ENCODE peak calls at places on chromosome 11, in six cellular contexts. One of them, this sample, is unnamed.

GRCh38 chr11:74123008-74123448 is 47.8 kb downstream of the C2CD3 start:
- DNase-seq in GM23248: peak
- DNase-seq in ureter: no peak
- DNase-seq in stimulated activated CD4-positive, alpha-beta T cell treated with anti-CD3 and anti-CD28 coated beads, Interleukin-12 subunit alpha, Interleukin-12 subunit beta, amount 100 ng/mL, for 4 hours: no peak
- DNase-seq in fibroblast of villous mesenchyme: no peak
- DNase-seq in EL: peak
- DNase-seq in this sample: no peak

GRCh38 chr11:23961503-23962338 is 535.1 kb upstream of the LUZP2 start:
- DNase-seq in EL: no peak
- DNase-seq in ureter: no peak
- DNase-seq in stimulated activated CD4-positive, alpha-beta T cell treated with anti-CD3 and anti-CD28 coated beads, Interleukin-12 subunit alpha, Interleukin-12 subunit beta, amount 100 ng/mL, for 4 hours: no peak
- DNase-seq in GM23248: no peak
- DNase-seq in fibroblast of villous mesenchyme: no peak
- DNase-seq in this sample: no peak

GRCh38 chr11:85941380-85941973 is 86.3 kb downstream of the CCDC83 start:
- DNase-seq in stimulated activated CD4-positive, alpha-beta T cell treated with anti-CD3 and anti-CD28 coated beads, Interleukin-12 subunit alpha, Interleukin-12 subunit beta, amount 100 ng/mL, for 4 hours: peak
- DNase-seq in GM23248: peak
- DNase-seq in ureter: peak
- DNase-seq in EL: peak
- DNase-seq in fibroblast of villous mesenchyme: peak
- DNase-seq in this sample: peak

GRCh38 chr11:87144266-87144665 is 106.5 kb downstream of the TMEM135 start:
- DNase-seq in GM23248: no peak
- DNase-seq in ureter: no peak
- DNase-seq in stimulated activated CD4-positive, alpha-beta T cell treated with anti-CD3 and anti-CD28 coated beads, Interleukin-12 subunit alpha, Interleukin-12 subunit beta, amount 100 ng/mL, for 4 hours: no peak
- DNase-seq in fibroblast of villous mesenchyme: no peak
- DNase-seq in EL: no peak
- DNase-seq in this sample: no peak

GRCh38 chr11:110087820-110088534 is 5.2 kb upstream of the ZC3H12C start:
- DNase-seq in EL: peak
- DNase-seq in ureter: no peak
- DNase-seq in GM23248: peak
- DNase-seq in fibroblast of villous mesenchyme: peak
- DNase-seq in stimulated activated CD4-positive, alpha-beta T cell treated with anti-CD3 and anti-CD28 coated beads, Interleukin-12 subunit alpha, Interleukin-12 subunit beta, amount 100 ng/mL, for 4 hours: no peak
- DNase-seq in this sample: no peak

GRCh38 chr11:60880189-60880588 is 12.8 kb downstream of the ZP1 start:
- DNase-seq in ureter: no peak
- DNase-seq in fibroblast of villous mesenchyme: no peak
- DNase-seq in GM23248: no peak
- DNase-seq in EL: no peak
- DNase-seq in stimulated activated CD4-positive, alpha-beta T cell treated with anti-CD3 and anti-CD28 coated beads, Interleukin-12 subunit alpha, Interleukin-12 subunit beta, amount 100 ng/mL, for 4 hours: no peak
- DNase-seq in this sample: no peak

GRCh38 chr11:131033151-131033651 is 116.9 kb upstream of the SNX19 start:
- DNase-seq in EL: peak
- DNase-seq in ureter: peak
- DNase-seq in fibroblast of villous mesenchyme: peak
- DNase-seq in stimulated activated CD4-positive, alpha-beta T cell treated with anti-CD3 and anti-CD28 coated beads, Interleukin-12 subunit alpha, Interleukin-12 subunit beta, amount 100 ng/mL, for 4 hours: no peak
- DNase-seq in GM23248: peak
- DNase-seq in this sample: no peak

GRCh38 chr11:64356498-64357411 is 2.2 kb upstream of the RPS6KA4 start:
- DNase-seq in GM23248: peak
- DNase-seq in fibroblast of villous mesenchyme: peak
- DNase-seq in ureter: no peak
- DNase-seq in EL: peak
- DNase-seq in stimulated activated CD4-positive, alpha-beta T cell treated with anti-CD3 and anti-CD28 coated beads, Interleukin-12 subunit alpha, Interleukin-12 subunit beta, amount 100 ng/mL, for 4 hours: no peak
- DNase-seq in this sample: no peak

GRCh38 chr11:60265373-60266214 is 14.9 kb upstream of the MS4A4A start:
- DNase-seq in stimulated activated CD4-positive, alpha-beta T cell treated with anti-CD3 and anti-CD28 coated beads, Interleukin-12 subunit alpha, Interleukin-12 subunit beta, amount 100 ng/mL, for 4 hours: no peak
- DNase-seq in fibroblast of villous mesenchyme: peak
- DNase-seq in ureter: no peak
- DNase-seq in GM23248: peak
- DNase-seq in EL: peak
- DNase-seq in this sample: no peak

GRCh38 chr11:124798991-124799383 is 1.2 kb downstream of the MSANTD2 start:
- DNase-seq in fibroblast of villous mesenchyme: peak
- DNase-seq in GM23248: peak
- DNase-seq in EL: peak
- DNase-seq in ureter: no peak
- DNase-seq in stimulated activated CD4-positive, alpha-beta T cell treated with anti-CD3 and anti-CD28 coated beads, Interleukin-12 subunit alpha, Interleukin-12 subunit beta, amount 100 ng/mL, for 4 hours: no peak
- DNase-seq in this sample: no peak

GRCh38 chr11:56214537-56214936 is 19.5 kb downstream of the OR5T2 start:
- DNase-seq in EL: no peak
- DNase-seq in ureter: no peak
- DNase-seq in stimulated activated CD4-positive, alpha-beta T cell treated with anti-CD3 and anti-CD28 coated beads, Interleukin-12 subunit alpha, Interleukin-12 subunit beta, amount 100 ng/mL, for 4 hours: no peak
- DNase-seq in fibroblast of villous mesenchyme: no peak
- DNase-seq in GM23248: no peak
- DNase-seq in this sample: no peak

GRCh38 chr11:118888398-118888797 is 4.7 kb downstream of the CXCR5 start:
- DNase-seq in EL: no peak
- DNase-seq in fibroblast of villous mesenchyme: no peak
- DNase-seq in GM23248: no peak
- DNase-seq in ureter: no peak
- DNase-seq in stimulated activated CD4-positive, alpha-beta T cell treated with anti-CD3 and anti-CD28 coated beads, Interleukin-12 subunit alpha, Interleukin-12 subunit beta, amount 100 ng/mL, for 4 hours: no peak
- DNase-seq in this sample: no peak

GRCh38 chr11:124791626-124792341 is 8.4 kb downstream of the MSANTD2 start:
- DNase-seq in EL: peak
- DNase-seq in fibroblast of villous mesenchyme: peak
- DNase-seq in stimulated activated CD4-positive, alpha-beta T cell treated with anti-CD3 and anti-CD28 coated beads, Interleukin-12 subunit alpha, Interleukin-12 subunit beta, amount 100 ng/mL, for 4 hours: no peak
- DNase-seq in ureter: no peak
- DNase-seq in GM23248: peak
- DNase-seq in this sample: no peak

GRCh38 chr11:107457205-107457557 is 444 bp downstream of the CWF19L2 start:
- DNase-seq in fibroblast of villous mesenchyme: no peak
- DNase-seq in stimulated activated CD4-positive, alpha-beta T cell treated with anti-CD3 and anti-CD28 coated beads, Interleukin-12 subunit alpha, Interleukin-12 subunit beta, amount 100 ng/mL, for 4 hours: no peak
- DNase-seq in GM23248: peak
- DNase-seq in EL: peak
- DNase-seq in ureter: no peak
- DNase-seq in this sample: no peak

This sample was measured in CMK.